ENCODE peak calls at places on chromosomes 1 and 21, in six cellular contexts. L is Ammon's horn; H is ELR; U is activated CD4-positive, alpha-beta T cell treated with anti-CD3 and anti-CD28 coated beads, Interleukin-2, amount 10 ng/mL, durations not matched to agents 7 days and 5 days; J is amygdala; E is posterior vena cava. S is an unnamed sample.

GRCh38 chr1:6086762-6087401 is 41.2 kb downstream of the KCNAB2 start:
- DNase-seq in E (no peak), J (no peak), H (no peak), L (no peak), U (no peak), S (no peak)

GRCh38 chr1:11753555-11754208 is 8.3 kb upstream of the C1orf167 start:
- DNase-seq in J (no peak), E (no peak), L (no peak), U (no peak), H (no peak), S (no peak)

GRCh38 chr1:203158967-203159665 is 16.5 kb downstream of the MYBPH start:
- DNase-seq in E (no peak), L (no peak), U (no peak), J (no peak), H (no peak), S (no peak)

GRCh38 chr1:911875-912739 is 11.6 kb upstream of the SAMD11 start:
- DNase-seq in U (no peak), H (no peak), J (no peak), E (peak; percentile 51), L (no peak), S (no peak)

GRCh38 chr21:26115899-26116298 is 54.7 kb downstream of the APP start:
- DNase-seq in J (no peak), E (no peak), L (peak; percentile 76), H (peak; percentile 28), U (no peak), S (peak; percentile 96)

GRCh38 chr1:30186586-30186985 is 536.8 kb downstream of the MATN1 start:
- DNase-seq in H (no peak), J (no peak), U (no peak), L (no peak), E (no peak), S (no peak)

GRCh38 chr1:232833966-232834535 is 28.8 kb downstream of the MAP10 start:
- DNase-seq in H (no peak), U (no peak), L (no peak), J (no peak), E (no peak), S (no peak)

GRCh38 chr1:183580281-183580682 is 10.0 kb downstream of the NCF2 start:
- DNase-seq in H (peak; percentile 57), J (no peak), U (peak; percentile 33), E (no peak), L (peak; percentile 48), S (peak; percentile 62)

GRCh38 chr1:207282496-207283380 is 38.7 kb upstream of the CD55 start:
- DNase-seq in L (no peak), H (peak; percentile 37), U (peak; percentile 26), J (no peak), E (no peak), S (no peak)

GRCh38 chr1:156970017-156970416 is 49.6 kb downstream of the LRRC71 start:
- DNase-seq in U (no peak), E (no peak), L (no peak), H (no peak), J (no peak), S (no peak)

GRCh38 chr1:41486053-41486891 is 1.8 kb upstream of the EDN2 start:
- DNase-seq in L (no peak), E (no peak), H (peak; percentile 43), U (no peak), J (no peak), S (no peak)